ENCODE peak calls at places on chromosomes 2 and 18, in eight cellular contexts. M is IMR-90; W is AG10803; F is K562; K is CD4-positive, alpha-beta memory T cell; O is CD8-positive, alpha-beta memory T cell; J is fibroblast of lung; I is right cardiac atrium. V is an unnamed sample.

GRCh38 chr18:3245853-3246635 is 1.6 kb upstream of the MYL12A start:
- DNase-seq in F (peak), I (peak), O (peak), M (peak), K (peak), J (peak), W (peak), V (peak)

GRCh38 chr2:11955314-11955713 is 208.9 kb downstream of the LPIN1 start:
- DNase-seq in F (no peak), I (no peak), W (peak), O (no peak), M (peak), K (no peak), J (no peak), V (peak)

GRCh38 chr2:124347209-124347608 is 322.1 kb downstream of the CNTNAP5 start:
- DNase-seq in K (no peak), J (no peak), F (no peak), O (no peak), W (no peak), I (no peak), M (no peak), V (no peak)

GRCh38 chr2:232013701-232014353 is 52.3 kb downstream of the DIS3L2 start:
- DNase-seq in J (peak), W (peak), O (no peak), K (no peak), M (peak), F (no peak), I (no peak), V (peak)

GRCh38 chr2:120175000-120175581 is 48.1 kb downstream of the TMEM185B start:
- DNase-seq in K (peak), W (peak), J (peak), F (peak), I (no peak), O (no peak), M (peak), V (peak)

GRCh38 chr2:65263257-65263656 is 35.6 kb downstream of the ACTR2 start:
- DNase-seq in W (no peak), M (peak), J (peak), K (no peak), O (no peak), I (no peak), F (no peak), V (no peak)

GRCh38 chr2:132645943-132646804 is 23.8 kb downstream of the LYPD1 start:
- DNase-seq in J (no peak), I (no peak), F (no peak), W (no peak), O (no peak), M (no peak), K (no peak), V (no peak)

GRCh38 chr18:43079422-43079821 is 36.1 kb downstream of the RIT2 start:
- DNase-seq in M (no peak), I (no peak), K (no peak), W (no peak), F (no peak), O (no peak), J (no peak), V (no peak)

GRCh38 chr2:127094509-127095366 is 12.2 kb downstream of the BIN1 start:
- DNase-seq in I (peak), W (peak), O (no peak), J (peak), M (peak), K (no peak), F (no peak), V (peak)

GRCh38 chr2:168734199-168734746 is 68.2 kb upstream of the NOSTRIN start:
- DNase-seq in W (no peak), O (no peak), I (peak), J (no peak), K (no peak), F (no peak), M (no peak), V (no peak)

GRCh38 chr18:79797518-79798345 is at the start of gene KCNG2:
- DNase-seq in I (no peak), M (no peak), J (peak), F (no peak), K (no peak), O (no peak), W (no peak), V (no peak)
- H3K4me3 ChIP-seq in I (peak), M (peak), J (peak), F (no peak), K (no peak), O (no peak), W (no peak), V (no peak)

DNA sequence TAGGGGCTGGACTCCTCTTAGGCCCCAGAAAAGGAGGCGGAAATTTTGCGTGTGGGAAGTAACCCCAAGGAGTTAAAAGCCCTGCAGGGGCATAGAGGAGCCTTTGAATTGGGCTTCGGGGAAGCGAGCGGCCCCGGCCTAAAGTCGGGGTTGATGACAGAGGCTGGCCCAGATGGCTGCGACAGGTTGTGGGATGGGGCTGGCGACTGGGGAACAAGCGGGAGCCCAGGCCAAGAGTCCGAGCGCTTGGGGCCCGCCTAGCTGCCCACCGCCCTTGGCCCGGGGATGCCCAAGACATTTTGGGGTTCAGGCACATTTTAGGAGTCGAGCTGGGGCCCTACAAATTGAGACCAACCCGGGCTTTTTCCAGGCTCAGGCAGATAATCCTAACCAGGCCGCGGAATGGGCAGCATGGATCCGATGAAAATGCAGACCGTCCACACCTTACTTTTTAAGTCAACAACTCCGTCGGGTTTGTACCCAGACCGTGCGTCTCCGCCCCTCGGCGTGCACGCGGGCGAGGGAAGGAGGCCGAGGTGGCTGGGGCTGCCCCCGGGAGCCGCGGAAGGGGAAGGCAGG is 537 bp downstream of the RTKN start:
- DNase-seq in F (no peak), K (no peak), J (no peak), M (no peak), O (no peak), W (no peak), I (no peak), V (no peak)
- H3K4me3 ChIP-seq in F (no peak), K (no peak), J (no peak), M (no peak), O (no peak), W (peak), I (peak), V (peak)

GRCh38 chr2:101116841-101117552 is 34.2 kb downstream of the TBC1D8 start:
- DNase-seq in O (no peak), W (no peak), I (no peak), K (no peak), J (no peak), F (no peak), M (no peak), V (no peak)
- H3K4me3 ChIP-seq in O (no peak), W (no peak), I (no peak), K (no peak), J (no peak), F (no peak), M (no peak), V (no peak)

DNA sequence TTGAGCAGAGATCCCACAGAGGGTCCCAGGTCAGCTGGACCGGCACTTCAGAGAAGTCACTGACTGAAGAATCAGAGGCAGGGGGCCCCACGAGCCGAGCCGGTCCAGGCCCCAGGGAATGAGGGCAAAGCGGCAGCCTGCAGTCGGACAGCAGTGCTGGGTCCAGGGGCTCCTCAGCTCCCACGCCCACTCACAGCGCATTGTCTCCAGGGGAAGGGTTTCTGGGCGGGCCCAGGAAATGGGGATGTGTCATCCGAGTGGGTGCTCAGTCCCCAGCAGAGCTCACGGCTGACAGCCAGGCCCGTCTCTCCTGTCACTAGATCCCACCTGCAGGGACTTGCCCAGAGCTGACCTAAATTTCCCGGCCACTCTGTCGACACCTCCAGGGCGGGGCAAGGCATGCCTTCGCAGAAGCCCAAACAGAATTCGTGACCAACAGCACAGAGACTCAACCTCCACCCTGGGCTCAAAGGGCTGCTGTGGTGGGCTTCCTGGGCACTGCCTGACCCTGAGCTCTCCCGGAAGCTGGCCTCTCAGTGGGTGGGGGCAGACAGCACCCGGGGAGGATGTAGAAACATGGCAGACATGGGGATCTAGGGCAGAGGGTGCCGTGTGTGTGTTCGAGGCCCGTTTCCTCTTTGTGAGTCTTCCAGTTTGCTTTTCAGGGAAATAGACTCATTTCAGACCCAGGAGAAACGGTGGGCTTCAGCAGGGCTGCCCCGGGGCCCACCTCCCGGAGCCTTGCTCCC is 42.1 kb upstream of the TAF1B start:
- DNase-seq in M (peak), W (peak), K (peak), F (peak), J (peak), I (peak), O (peak), V (peak)
- H3K4me3 ChIP-seq in M (no peak), W (no peak), K (no peak), F (no peak), J (no peak), I (no peak), O (no peak), V (no peak)

GRCh38 chr2:29389686-29390085 is 274.5 kb downstream of the CLIP4 start:
- DNase-seq in K (no peak), W (no peak), F (no peak), O (no peak), M (no peak), J (no peak), I (no peak), V (no peak)
- H3K4me3 ChIP-seq in K (no peak), W (no peak), F (no peak), O (no peak), M (no peak), J (no peak), I (no peak), V (no peak)

DNA sequence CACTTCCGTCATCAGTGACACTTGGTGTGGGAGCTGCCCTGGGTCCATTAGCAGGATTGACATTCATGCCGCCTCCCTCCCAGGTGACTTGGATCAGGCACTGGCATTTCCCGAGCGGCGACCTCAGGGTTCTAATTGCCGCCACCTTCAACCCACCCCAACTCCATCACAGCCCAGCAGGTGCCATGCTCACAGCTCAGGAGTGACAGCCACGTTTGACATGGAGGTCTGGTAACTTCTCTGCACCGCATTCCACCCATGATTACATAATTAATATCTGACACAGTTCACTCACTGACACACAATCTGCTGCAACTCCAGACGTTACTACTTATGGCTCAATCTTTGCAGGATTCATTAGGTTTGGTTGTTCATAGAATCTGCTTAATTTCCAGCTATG is 450.9 kb upstream of the MYT1L start:
- DNase-seq in J (no peak), M (no peak), K (no peak), F (no peak), W (no peak), I (no peak), O (no peak), V (no peak)
- H3K4me3 ChIP-seq in J (no peak), M (no peak), K (no peak), F (no peak), W (no peak), I (no peak), O (no peak), V (no peak)

GRCh38 chr2:178833382-178833781 is 26.2 kb upstream of the TTN start:
- DNase-seq in M (no peak), W (no peak), I (no peak), F (no peak), J (no peak), K (no peak), O (no peak), V (no peak)
- H3K4me3 ChIP-seq in M (no peak), W (no peak), I (no peak), F (no peak), J (no peak), K (no peak), O (no peak), V (no peak)

GRCh38 chr2:201407265-201407664 is 44.0 kb downstream of the TRAK2 start:
- DNase-seq in M (peak), J (no peak), O (no peak), F (peak), K (no peak), I (no peak), W (no peak), V (peak)
- H3K4me3 ChIP-seq in M (no peak), J (no peak), O (no peak), F (peak), K (no peak), I (peak), W (no peak), V (peak)

V was measured in fibroblast of the aortic adventitia.